ENCODE peak calls at places on chromosomes 3 and 15, in seven cellular contexts. One of them, this sample, is unnamed.

GRCh38 chr3:1139071-1139470 is 46.2 kb downstream of the CNTN6 start:
- DNase-seq in activated CD8-positive, alpha-beta T cell treated with anti-CD3 and anti-CD28 coated beads for 36 hours: no peak
- DNase-seq in colonic mucosa: no peak
- DNase-seq in BJ: no peak
- DNase-seq in spleen: no peak
- DNase-seq in uterus: no peak
- DNase-seq in glutamatergic neuron: no peak
- DNase-seq in this sample: no peak

GRCh38 chr3:113829576-113830354 is 8.8 kb upstream of the GRAMD1C start:
- DNase-seq in activated CD8-positive, alpha-beta T cell treated with anti-CD3 and anti-CD28 coated beads for 36 hours: no peak
- DNase-seq in glutamatergic neuron: no peak
- DNase-seq in colonic mucosa: no peak
- DNase-seq in uterus: no peak
- DNase-seq in BJ: no peak
- DNase-seq in spleen: no peak
- DNase-seq in this sample: no peak

GRCh38 chr3:114880078-114880477 is 267.0 kb downstream of the ZBTB20 start:
- DNase-seq in spleen: no peak
- DNase-seq in glutamatergic neuron: no peak
- DNase-seq in uterus: no peak
- DNase-seq in activated CD8-positive, alpha-beta T cell treated with anti-CD3 and anti-CD28 coated beads for 36 hours: no peak
- DNase-seq in BJ: no peak
- DNase-seq in colonic mucosa: no peak
- DNase-seq in this sample: no peak

GRCh38 chr15:38705421-38706219 is 141.0 kb upstream of the RASGRP1 start:
- DNase-seq in spleen: no peak
- DNase-seq in colonic mucosa: no peak
- DNase-seq in BJ: no peak
- DNase-seq in uterus: no peak
- DNase-seq in glutamatergic neuron: no peak
- DNase-seq in activated CD8-positive, alpha-beta T cell treated with anti-CD3 and anti-CD28 coated beads for 36 hours: no peak
- DNase-seq in this sample: no peak

GRCh38 chr15:88440021-88440420 is 27.2 kb downstream of the MRPL46 start:
- DNase-seq in uterus: no peak
- DNase-seq in BJ: no peak
- DNase-seq in glutamatergic neuron: no peak
- DNase-seq in colonic mucosa: no peak
- DNase-seq in activated CD8-positive, alpha-beta T cell treated with anti-CD3 and anti-CD28 coated beads for 36 hours: no peak
- DNase-seq in spleen: no peak
- DNase-seq in this sample: no peak

GRCh38 chr3:151347432-151347831 is 18.1 kb upstream of the P2RY13 start:
- DNase-seq in glutamatergic neuron: no peak
- DNase-seq in BJ: no peak
- DNase-seq in uterus: no peak
- DNase-seq in colonic mucosa: no peak
- DNase-seq in activated CD8-positive, alpha-beta T cell treated with anti-CD3 and anti-CD28 coated beads for 36 hours: no peak
- DNase-seq in spleen: peak
- DNase-seq in this sample: no peak

GRCh38 chr3:147409143-147410121 is at the start of gene ZIC1:
- DNase-seq in activated CD8-positive, alpha-beta T cell treated with anti-CD3 and anti-CD28 coated beads for 36 hours: no peak
- DNase-seq in uterus: no peak
- DNase-seq in colonic mucosa: no peak
- DNase-seq in spleen: no peak
- DNase-seq in BJ: peak
- DNase-seq in glutamatergic neuron: no peak
- DNase-seq in this sample: peak

GRCh38 chr15:67762610-67763368 is 62.5 kb upstream of the SKOR1 start:
- DNase-seq in activated CD8-positive, alpha-beta T cell treated with anti-CD3 and anti-CD28 coated beads for 36 hours: peak
- DNase-seq in uterus: no peak
- DNase-seq in BJ: peak
- DNase-seq in colonic mucosa: no peak
- DNase-seq in glutamatergic neuron: no peak
- DNase-seq in spleen: no peak
- DNase-seq in this sample: no peak

DNA sequence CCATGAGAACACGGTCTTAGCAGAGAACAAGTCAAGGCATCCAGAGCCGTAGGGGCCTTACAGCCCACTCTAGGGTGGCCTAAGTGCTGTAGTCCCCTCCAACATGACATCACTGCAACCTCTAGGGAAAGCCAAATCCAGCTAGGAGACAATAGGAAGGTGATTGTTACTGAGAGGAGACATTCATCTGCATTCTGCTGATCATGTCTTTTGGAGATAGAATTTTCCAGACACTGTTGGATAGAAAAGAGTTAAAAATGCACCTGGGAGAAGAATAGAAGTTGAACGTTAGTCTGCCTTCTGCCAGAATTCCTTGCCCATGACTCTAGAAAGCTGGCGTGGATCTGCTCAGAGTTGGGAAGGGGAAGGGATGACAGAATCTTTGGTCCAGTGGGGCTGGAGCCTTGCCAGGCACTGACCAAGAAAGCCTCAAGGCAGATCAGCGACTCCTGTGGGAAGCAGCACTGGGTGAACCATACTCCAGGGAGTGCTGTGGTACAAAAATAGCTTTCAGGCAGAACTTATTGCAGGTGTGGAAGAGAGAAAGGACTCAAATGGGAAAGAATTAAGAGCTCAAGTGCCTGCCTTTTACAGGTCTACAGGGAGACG is 44.8 kb upstream of the RAF1 start:
- DNase-seq in BJ: peak
- DNase-seq in activated CD8-positive, alpha-beta T cell treated with anti-CD3 and anti-CD28 coated beads for 36 hours: no peak
- DNase-seq in glutamatergic neuron: no peak
- DNase-seq in uterus: peak
- DNase-seq in colonic mucosa: no peak
- DNase-seq in spleen: no peak
- DNase-seq in this sample: no peak
- TF ChIP-seq CTCF in BJ: peak
- TF ChIP-seq CTCF in activated CD8-positive, alpha-beta T cell treated with anti-CD3 and anti-CD28 coated beads for 36 hours: no peak
- TF ChIP-seq CTCF in glutamatergic neuron: no peak
- TF ChIP-seq CTCF in uterus: no peak
- TF ChIP-seq CTCF in colonic mucosa: no peak
- TF ChIP-seq CTCF in spleen: no peak
- TF ChIP-seq CTCF in this sample: peak

GRCh38 chr3:44120721-44121582 is 120.7 kb upstream of the TOPAZ1 start:
- DNase-seq in BJ: no peak
- DNase-seq in spleen: no peak
- DNase-seq in colonic mucosa: no peak
- DNase-seq in glutamatergic neuron: no peak
- DNase-seq in activated CD8-positive, alpha-beta T cell treated with anti-CD3 and anti-CD28 coated beads for 36 hours: no peak
- DNase-seq in uterus: no peak
- DNase-seq in this sample: no peak

GRCh38 chr3:44130249-44130648 is 111.4 kb upstream of the TOPAZ1 start:
- DNase-seq in BJ: no peak
- DNase-seq in spleen: no peak
- DNase-seq in glutamatergic neuron: no peak
- DNase-seq in colonic mucosa: no peak
- DNase-seq in activated CD8-positive, alpha-beta T cell treated with anti-CD3 and anti-CD28 coated beads for 36 hours: peak
- DNase-seq in uterus: no peak
- DNase-seq in this sample: no peak

GRCh38 chr3:44125241-44125640 is 116.4 kb upstream of the TOPAZ1 start:
- DNase-seq in activated CD8-positive, alpha-beta T cell treated with anti-CD3 and anti-CD28 coated beads for 36 hours: no peak
- DNase-seq in spleen: no peak
- DNase-seq in BJ: no peak
- DNase-seq in colonic mucosa: no peak
- DNase-seq in uterus: no peak
- DNase-seq in glutamatergic neuron: no peak
- DNase-seq in this sample: no peak

GRCh38 chr3:44128057-44128775 is 113.5 kb upstream of the TOPAZ1 start:
- DNase-seq in colonic mucosa: no peak
- DNase-seq in spleen: no peak
- DNase-seq in uterus: no peak
- DNase-seq in activated CD8-positive, alpha-beta T cell treated with anti-CD3 and anti-CD28 coated beads for 36 hours: no peak
- DNase-seq in glutamatergic neuron: no peak
- DNase-seq in BJ: no peak
- DNase-seq in this sample: no peak

DNA sequence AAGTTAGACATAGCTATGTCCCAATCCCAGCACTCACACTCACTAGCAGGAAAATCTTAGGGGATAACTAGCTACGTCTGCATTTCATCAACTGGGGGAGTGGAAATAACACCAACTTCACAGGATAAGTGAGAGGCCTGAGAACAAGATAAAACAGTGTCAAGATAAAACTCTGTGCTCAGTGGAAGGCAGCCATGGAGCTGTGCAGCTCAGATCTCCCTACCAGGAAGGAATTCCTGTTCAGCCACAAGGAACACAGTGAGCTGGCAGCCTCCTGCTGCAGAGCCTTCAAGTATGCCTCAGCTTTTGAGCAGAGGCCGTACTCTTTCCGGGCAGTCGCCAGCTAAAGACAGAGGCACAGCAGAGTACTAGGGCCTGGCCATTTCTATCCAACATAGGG is 115.8 kb upstream of the TOPAZ1 start:
- DNase-seq in activated CD8-positive, alpha-beta T cell treated with anti-CD3 and anti-CD28 coated beads for 36 hours: no peak
- DNase-seq in uterus: no peak
- DNase-seq in spleen: no peak
- DNase-seq in glutamatergic neuron: no peak
- DNase-seq in colonic mucosa: no peak
- DNase-seq in BJ: no peak
- DNase-seq in this sample: no peak
- TF ChIP-seq CTCF in activated CD8-positive, alpha-beta T cell treated with anti-CD3 and anti-CD28 coated beads for 36 hours: no peak
- TF ChIP-seq CTCF in uterus: no peak
- TF ChIP-seq CTCF in spleen: no peak
- TF ChIP-seq CTCF in glutamatergic neuron: no peak
- TF ChIP-seq CTCF in colonic mucosa: no peak
- TF ChIP-seq CTCF in BJ: no peak
- TF ChIP-seq CTCF in this sample: no peak

GRCh38 chr3:133455960-133456359 is 56.1 kb downstream of the BFSP2 start:
- DNase-seq in uterus: no peak
- DNase-seq in BJ: no peak
- DNase-seq in colonic mucosa: no peak
- DNase-seq in spleen: no peak
- DNase-seq in glutamatergic neuron: peak
- DNase-seq in activated CD8-positive, alpha-beta T cell treated with anti-CD3 and anti-CD28 coated beads for 36 hours: no peak
- DNase-seq in this sample: no peak

GRCh38 chr3:133455281-133455680 is 55.4 kb downstream of the BFSP2 start:
- DNase-seq in spleen: no peak
- DNase-seq in glutamatergic neuron: no peak
- DNase-seq in uterus: no peak
- DNase-seq in BJ: no peak
- DNase-seq in activated CD8-positive, alpha-beta T cell treated with anti-CD3 and anti-CD28 coated beads for 36 hours: no peak
- DNase-seq in colonic mucosa: no peak
- DNase-seq in this sample: no peak

GRCh38 chr3:133459400-133459799 is 59.5 kb downstream of the BFSP2 start:
- DNase-seq in glutamatergic neuron: no peak
- DNase-seq in colonic mucosa: no peak
- DNase-seq in activated CD8-positive, alpha-beta T cell treated with anti-CD3 and anti-CD28 coated beads for 36 hours: no peak
- DNase-seq in spleen: no peak
- DNase-seq in uterus: no peak
- DNase-seq in BJ: no peak
- DNase-seq in this sample: no peak

GRCh38 chr3:133457025-133457424 is 57.2 kb downstream of the BFSP2 start:
- DNase-seq in glutamatergic neuron: peak
- DNase-seq in spleen: no peak
- DNase-seq in colonic mucosa: no peak
- DNase-seq in BJ: no peak
- DNase-seq in uterus: no peak
- DNase-seq in activated CD8-positive, alpha-beta T cell treated with anti-CD3 and anti-CD28 coated beads for 36 hours: no peak
- DNase-seq in this sample: no peak

DNA sequence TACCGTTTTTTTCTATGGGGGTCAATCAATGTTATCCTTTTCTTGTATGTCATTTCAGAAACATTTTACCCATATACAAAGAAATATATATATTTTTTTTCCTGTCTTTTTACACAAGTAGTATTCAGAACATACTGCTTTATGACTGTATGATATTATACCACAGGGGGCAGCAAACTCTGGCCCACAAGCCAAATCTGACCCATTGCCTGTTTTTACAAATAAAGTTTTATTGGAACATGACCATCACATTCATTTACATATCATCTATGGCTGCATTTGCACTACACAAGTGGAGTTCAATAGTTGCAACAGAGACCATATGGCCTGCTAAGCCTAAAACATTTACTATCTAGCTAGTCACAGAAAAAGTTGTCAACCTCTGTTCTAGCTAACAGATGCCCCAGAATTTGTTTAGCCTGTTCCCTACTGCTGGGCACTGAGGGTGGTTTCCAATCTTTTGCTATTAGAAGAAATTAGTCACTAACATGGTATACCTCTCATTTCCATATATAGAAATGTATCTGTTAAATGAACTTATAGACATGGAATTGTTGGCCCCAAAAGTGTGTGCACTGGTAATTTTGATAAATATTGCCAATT is 57.7 kb downstream of the BFSP2 start:
- DNase-seq in spleen: no peak
- DNase-seq in glutamatergic neuron: no peak
- DNase-seq in uterus: no peak
- DNase-seq in activated CD8-positive, alpha-beta T cell treated with anti-CD3 and anti-CD28 coated beads for 36 hours: no peak
- DNase-seq in colonic mucosa: no peak
- DNase-seq in BJ: no peak
- DNase-seq in this sample: no peak
- TF ChIP-seq CTCF in spleen: peak
- TF ChIP-seq CTCF in glutamatergic neuron: peak
- TF ChIP-seq CTCF in uterus: no peak
- TF ChIP-seq CTCF in activated CD8-positive, alpha-beta T cell treated with anti-CD3 and anti-CD28 coated beads for 36 hours: peak
- TF ChIP-seq CTCF in colonic mucosa: peak
- TF ChIP-seq CTCF in BJ: no peak
- TF ChIP-seq CTCF in this sample: peak

GRCh38 chr15:91956026-91956723 is 102.7 kb downstream of the SLCO3A1 start:
- DNase-seq in spleen: no peak
- DNase-seq in uterus: no peak
- DNase-seq in BJ: peak
- DNase-seq in colonic mucosa: peak
- DNase-seq in glutamatergic neuron: peak
- DNase-seq in activated CD8-positive, alpha-beta T cell treated with anti-CD3 and anti-CD28 coated beads for 36 hours: no peak
- DNase-seq in this sample: no peak

GRCh38 chr15:91950631-91951384 is 97.3 kb downstream of the SLCO3A1 start:
- DNase-seq in BJ: no peak
- DNase-seq in spleen: no peak
- DNase-seq in colonic mucosa: no peak
- DNase-seq in glutamatergic neuron: no peak
- DNase-seq in uterus: no peak
- DNase-seq in activated CD8-positive, alpha-beta T cell treated with anti-CD3 and anti-CD28 coated beads for 36 hours: no peak
- DNase-seq in this sample: no peak

GRCh38 chr15:91953432-91953831 is 99.9 kb downstream of the SLCO3A1 start:
- DNase-seq in activated CD8-positive, alpha-beta T cell treated with anti-CD3 and anti-CD28 coated beads for 36 hours: no peak
- DNase-seq in glutamatergic neuron: no peak
- DNase-seq in uterus: no peak
- DNase-seq in spleen: no peak
- DNase-seq in BJ: no peak
- DNase-seq in colonic mucosa: peak
- DNase-seq in this sample: no peak

GRCh38 chr15:91952216-91952615 is 98.7 kb downstream of the SLCO3A1 start:
- DNase-seq in BJ: no peak
- DNase-seq in uterus: no peak
- DNase-seq in colonic mucosa: no peak
- DNase-seq in glutamatergic neuron: no peak
- DNase-seq in spleen: no peak
- DNase-seq in activated CD8-positive, alpha-beta T cell treated with anti-CD3 and anti-CD28 coated beads for 36 hours: no peak
- DNase-seq in this sample: no peak

DNA sequence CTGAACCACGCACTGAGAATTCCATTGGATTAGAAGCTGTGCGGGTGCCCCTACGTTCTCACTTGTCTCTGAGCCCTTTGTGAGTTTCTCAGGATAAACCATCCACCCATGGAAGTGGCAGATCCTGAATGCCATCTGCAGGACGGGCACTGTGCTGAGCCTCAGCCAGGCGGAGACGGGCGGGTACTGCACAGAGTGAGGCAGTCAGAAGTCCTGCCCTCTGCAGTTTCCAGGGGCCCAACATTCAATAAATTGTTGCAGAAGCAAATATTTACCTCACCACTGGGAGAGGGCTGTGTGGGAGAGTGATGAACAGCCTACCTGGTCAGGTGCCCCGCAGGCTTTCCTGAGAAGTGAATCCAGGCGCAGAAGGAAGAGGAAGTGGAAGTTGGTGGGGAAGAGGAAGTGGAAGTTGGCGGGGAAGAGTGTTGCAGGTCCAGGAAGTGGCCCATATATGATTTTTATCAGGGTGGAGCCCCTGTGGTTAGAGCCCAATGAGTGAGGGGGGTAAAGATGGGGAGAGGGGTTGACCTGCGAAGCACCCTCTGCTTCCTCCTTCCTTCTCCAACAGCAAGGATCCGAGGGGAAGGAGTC is 100.8 kb downstream of the SLCO3A1 start:
- DNase-seq in colonic mucosa: peak
- DNase-seq in uterus: no peak
- DNase-seq in glutamatergic neuron: no peak
- DNase-seq in BJ: no peak
- DNase-seq in spleen: no peak
- DNase-seq in activated CD8-positive, alpha-beta T cell treated with anti-CD3 and anti-CD28 coated beads for 36 hours: no peak
- DNase-seq in this sample: no peak
- TF ChIP-seq CTCF in colonic mucosa: peak
- TF ChIP-seq CTCF in uterus: no peak
- TF ChIP-seq CTCF in glutamatergic neuron: no peak
- TF ChIP-seq CTCF in BJ: no peak
- TF ChIP-seq CTCF in spleen: no peak
- TF ChIP-seq CTCF in activated CD8-positive, alpha-beta T cell treated with anti-CD3 and anti-CD28 coated beads for 36 hours: no peak
- TF ChIP-seq CTCF in this sample: no peak

This sample was measured in chondrocyte.